ENCODE peak calls at places on chromosomes 12 and 14, in six cellular contexts. Q, E, Z, F, H and O are unnamed samples.

GRCh38 chr12:114450019-114450418 is 44.1 kb upstream of the TBX5 start:
- DNase-seq in H (no peak), Q (no peak), E (no peak), Z (no peak), F (no peak), O (no peak)

GRCh38 chr14:72736348-72736747 is 157.6 kb downstream of the DPF3 start:
- DNase-seq in E (no peak), H (peak; percentile 60), Q (peak; percentile 71), Z (no peak), F (peak; percentile 46), O (no peak)

GRCh38 chr12:131002271-131002670 is 48.6 kb downstream of the ADGRD1 start:
- DNase-seq in F (no peak), H (no peak), E (peak; percentile 60), Q (no peak), Z (no peak), O (no peak)

GRCh38 chr14:105204206-105204930 is 23.3 kb upstream of the NUDT14 start:
- DNase-seq in F (no peak), E (no peak), Q (no peak), H (no peak), Z (no peak), O (no peak)

GRCh38 chr12:52848661-52849255 is at the start of gene KRT78:
- DNase-seq in H (no peak), F (no peak), E (no peak), Q (no peak), Z (no peak), O (no peak)

GRCh38 chr12:113980537-113981337 is 14.6 kb upstream of the RBM19 start:
- DNase-seq in E (no peak), H (peak; percentile 68), F (peak; percentile 47), Z (peak; percentile 61), Q (peak; percentile 57), O (peak; percentile 45)

GRCh38 chr12:6294533-6295186 is 15.8 kb upstream of the PLEKHG6 start:
- DNase-seq in E (no peak), F (peak; percentile 87), Z (no peak), Q (no peak), H (no peak), O (no peak)

GRCh38 chr14:71698698-71699097 is 233.5 kb upstream of the RGS6 start:
- DNase-seq in H (no peak), Z (no peak), Q (no peak), F (no peak), E (no peak), O (no peak)

GRCh38 chr12:76765598-76765997 is 1.7 kb downstream of the ZDHHC17 start:
- DNase-seq in Q (no peak), F (no peak), H (no peak), E (no peak), Z (no peak), O (no peak)

GRCh38 chr14:70771781-70772212 is 37.5 kb downstream of the MAP3K9 start:
- DNase-seq in Z (no peak), H (no peak), F (no peak), Q (no peak), E (no peak), O (no peak)

GRCh38 chr14:104082807-104083206 is 2.7 kb upstream of the ASPG start:
- DNase-seq in E (no peak), Z (no peak), Q (peak; percentile 39), H (no peak), F (no peak), O (no peak)

GRCh38 chr12:15688838-15689237 is 100.3 kb downstream of the EPS8 start:
- DNase-seq in F (no peak), E (no peak), Q (no peak), Z (no peak), H (no peak), O (no peak)

GRCh38 chr12:19261773-19262172 is 132.2 kb downstream of the PLEKHA5 start:
- DNase-seq in F (no peak), H (no peak), Q (no peak), E (no peak), Z (no peak), O (no peak)

GRCh38 chr14:24806061-24806678 is 172.2 kb upstream of the GZMB start:
- DNase-seq in Q (peak; percentile 34), H (peak; percentile 42), E (peak; percentile 16), Z (no peak), F (peak; percentile 88), O (peak; percentile 28)

GRCh38 chr12:125222876-125223275 is 157.6 kb downstream of the AACS start:
- DNase-seq in Z (no peak), E (no peak), F (no peak), Q (no peak), H (peak; percentile 27), O (no peak)

GRCh38 chr14:30118992-30119640 is 191.5 kb upstream of the PRKD1 start:
- DNase-seq in F (no peak), Q (no peak), Z (no peak), H (no peak), E (no peak), O (no peak)

GRCh38 chr12:51025748-51026654 is at the start of gene SLC11A2:
- DNase-seq in Z (peak; percentile 86), H (peak; percentile 99), E (peak; percentile 72), Q (peak; percentile 98), F (peak; percentile 94), O (peak; percentile 72)

GRCh38 chr12:94191023-94191422 is 42.6 kb downstream of the PLXNC1 start:
- DNase-seq in F (no peak), Q (no peak), Z (no peak), E (no peak), H (no peak), O (no peak)

GRCh38 chr12:101828463-101829196 is 2.1 kb downstream of the GNPTAB start:
- DNase-seq in Z (no peak), Q (no peak), E (no peak), F (no peak), H (no peak), O (no peak)

GRCh38 chr14:24804813-24805212 is 170.8 kb upstream of the GZMB start:
- DNase-seq in Z (no peak), H (no peak), Q (no peak), E (no peak), F (peak; percentile 85), O (no peak)

GRCh38 chr14:80982711-80983110 is 27.3 kb downstream of the TSHR start:
- DNase-seq in Z (no peak), E (no peak), Q (no peak), H (no peak), F (no peak), O (no peak)

GRCh38 chr14:33914676-33915516 is 36.0 kb downstream of the EGLN3 start:
- DNase-seq in E (no peak), H (peak; percentile 27), F (no peak), Q (no peak), Z (peak; percentile 79), O (no peak)

GRCh38 chr14:67167420-67168109 is 21.7 kb upstream of the GARIN2 start:
- DNase-seq in F (peak; percentile 12), Q (no peak), Z (no peak), H (no peak), E (no peak), O (no peak)
- TF ChIP-seq SIN3A in F (no peak), Q (no peak), Z (no peak), H (no peak), E (no peak), O (no peak)

GRCh38 chr14:95257521-95257920 is 62.2 kb downstream of the CLMN start:
- DNase-seq in Q (no peak), E (no peak), F (no peak), Z (no peak), H (no peak), O (no peak)
- TF ChIP-seq REST in Q (no peak), E (no peak), F (no peak), Z (no peak), H (no peak), O (no peak)

GRCh38 chr12:14238224-14238792 is 127.2 kb upstream of the ATF7IP start:
- DNase-seq in Q (no peak), F (no peak), H (no peak), Z (no peak), E (no peak), O (no peak)

GRCh38 chr12:14243941-14244340 is 121.5 kb upstream of the ATF7IP start:
- DNase-seq in H (no peak), E (no peak), Z (no peak), Q (no peak), F (no peak), O (no peak)

GRCh38 chr12:14239935-14240872 is 125.3 kb upstream of the ATF7IP start:
- DNase-seq in Z (no peak), F (no peak), H (no peak), E (peak; percentile 75), Q (peak; percentile 33), O (no peak)

GRCh38 chr12:14240873-14241220 is 124.6 kb upstream of the ATF7IP start:
- DNase-seq in F (no peak), H (no peak), E (no peak), Z (no peak), Q (no peak), O (no peak)

DNA sequence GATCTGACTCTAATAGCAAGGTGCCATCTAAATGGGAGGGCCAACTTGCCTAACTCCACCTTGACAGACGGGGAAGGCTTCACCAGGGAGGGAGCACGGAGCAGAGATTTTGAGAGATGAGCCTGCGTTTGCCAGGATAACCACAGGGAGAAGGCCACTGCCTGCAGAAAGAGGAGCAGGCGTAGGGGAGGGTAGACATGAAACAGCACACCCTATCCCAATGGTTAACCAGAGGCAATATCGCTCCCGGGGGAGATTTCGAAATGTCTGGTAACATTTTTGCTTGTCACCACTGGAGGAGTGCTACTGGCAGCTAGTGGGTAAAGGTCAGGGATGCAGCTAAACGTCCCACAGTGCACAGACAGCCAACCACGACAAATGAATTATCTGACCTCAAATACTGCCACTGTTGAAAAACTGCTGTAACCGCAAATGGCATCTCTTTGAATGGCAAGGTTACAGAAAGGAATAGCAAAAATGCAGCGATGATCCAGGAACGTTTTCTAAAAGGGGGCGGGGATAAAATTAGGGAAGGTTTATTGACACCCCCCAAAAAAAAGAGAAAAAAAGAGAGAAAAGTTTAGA is 126.0 kb upstream of the ATF7IP start:
- DNase-seq in F (peak; percentile 85), E (peak; percentile 86), H (no peak), Z (no peak), Q (peak; percentile 45), O (no peak)
- TF ChIP-seq POLR2AphosphoS5 in F (no peak), E (no peak), H (no peak), Z (no peak), Q (no peak), O (no peak)

GRCh38 chr14:20834899-20835298 is 32.3 kb upstream of the RNASE1 start:
- DNase-seq in F (no peak), Q (no peak), E (no peak), Z (no peak), H (no peak), O (no peak)

GRCh38 chr14:20841096-20841495 is 38.5 kb upstream of the RNASE1 start:
- DNase-seq in H (no peak), E (no peak), Z (no peak), Q (no peak), F (no peak), O (no peak)

GRCh38 chr14:20830831-20831230 is 28.2 kb upstream of the RNASE1 start:
- DNase-seq in Q (no peak), H (no peak), E (no peak), F (no peak), Z (no peak), O (no peak)

DNA sequence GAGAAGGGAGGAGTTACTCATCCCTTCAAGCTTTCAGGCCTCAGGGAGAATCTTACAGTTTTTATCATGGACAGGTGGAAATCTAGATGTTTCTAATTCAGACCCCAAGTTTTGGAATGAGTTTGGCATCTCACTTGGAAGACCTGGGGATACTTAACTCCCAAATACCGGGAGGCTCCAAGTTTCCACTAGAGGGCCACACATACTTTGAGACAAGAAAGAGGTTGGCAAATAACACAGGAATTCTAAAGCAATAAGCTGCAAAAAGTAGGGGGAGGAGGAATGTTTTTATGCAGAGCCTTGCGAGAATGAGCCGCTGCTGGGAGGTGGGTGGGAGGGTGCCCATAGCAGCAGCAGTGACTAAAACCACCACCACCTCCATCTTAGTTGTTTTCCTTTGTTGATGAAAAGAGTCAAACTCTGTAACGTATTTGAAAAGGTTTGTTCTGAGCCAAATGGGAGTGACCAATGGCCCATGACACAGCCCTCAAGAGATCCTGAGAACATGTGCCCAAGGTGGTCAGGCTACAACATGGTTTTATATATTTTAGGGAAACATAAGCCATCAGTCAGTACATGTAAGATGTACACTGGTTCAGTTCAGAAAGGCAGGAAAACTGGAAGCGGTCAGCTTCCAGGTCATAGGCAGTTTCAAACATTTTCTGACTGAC is 34.2 kb upstream of the RNASE1 start:
- DNase-seq in F (peak; percentile 63), Q (no peak), H (no peak), Z (peak; percentile 66), E (no peak), O (no peak)
- TF ChIP-seq SIN3A in F (no peak), Q (no peak), H (no peak), Z (no peak), E (no peak), O (no peak)